ENCODE peak calls at places on chromosomes 5 and 9, in five cellular contexts. D, J, K, A and W are unnamed samples.
A peak's percentile ranks its signal among the peaks of the same experiment; 100 is the strongest.

GRCh38 chr9:135015986-135016640 is 71.4 kb upstream of the OLFM1 start:
- DNase-seq in A (no peak), J (no peak), K (no peak), D (peak; percentile 5), W (no peak)

GRCh38 chr9:98707158-98708102 is 1.3 kb downstream of the GABBR2 start:
- DNase-seq in K (no peak), D (peak; percentile 54), J (peak; percentile 83), A (peak; percentile 78), W (no peak)

GRCh38 chr5:83562207-83562606 is 90.7 kb downstream of the VCAN start:
- DNase-seq in A (no peak), K (no peak), D (no peak), J (peak; percentile 41), W (no peak)

GRCh38 chr5:92017786-92018185 is 634.7 kb upstream of the ARRDC3 start:
- DNase-seq in K (no peak), A (peak; percentile 57), J (peak; percentile 95), D (peak; percentile 69), W (no peak)

GRCh38 chr5:164422400-164422799 is 917.0 kb downstream of the MAT2B start:
- DNase-seq in K (no peak), A (peak; percentile 13), D (no peak), J (no peak), W (no peak)

GRCh38 chr5:163914911-163915310 is 409.5 kb downstream of the MAT2B start:
- DNase-seq in K (no peak), D (no peak), A (no peak), J (no peak), W (no peak)

GRCh38 chr5:81755320-81755719 is 4.4 kb upstream of the SSBP2 start:
- DNase-seq in A (peak; percentile 85), K (no peak), J (peak; percentile 94), D (peak; percentile 87), W (peak; percentile 67)

GRCh38 chr9:81069923-81070322 is 619.4 kb downstream of the TLE1 start:
- DNase-seq in K (no peak), J (peak; percentile 85), A (no peak), D (no peak), W (no peak)

GRCh38 chr5:108380531-108381021 is 1.3 kb downstream of the FBXL17 start:
- DNase-seq in A (peak; percentile 26), D (peak; percentile 23), J (peak; percentile 27), K (peak; percentile 62), W (peak; percentile 4)

DNA sequence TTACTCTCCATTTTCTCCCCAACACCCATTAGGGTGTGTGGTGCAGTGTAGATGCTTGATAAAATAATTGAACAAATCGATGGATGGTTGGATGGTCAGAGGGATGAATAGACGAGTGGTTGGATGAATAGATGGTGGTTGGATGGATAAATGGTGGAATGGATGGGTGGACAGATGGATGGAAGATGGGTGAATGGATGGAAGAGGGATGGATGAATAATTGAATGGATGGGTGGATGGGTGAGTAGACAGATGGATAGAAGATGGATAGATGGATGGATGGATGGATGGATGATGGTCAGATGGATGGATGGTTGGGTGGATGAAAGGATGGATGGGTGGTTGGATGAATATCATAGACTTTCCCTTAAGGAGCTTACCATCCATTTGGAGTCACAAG is 95.0 kb upstream of the BOD1 start:
- DNase-seq in J (no peak), A (no peak), K (no peak), D (no peak), W (no peak)
- H3K9me3 ChIP-seq in J (no peaks in the 10 kb centered on the region), A (no peaks in the 10 kb centered on the region), K (no peaks in the 10 kb centered on the region), D (no peaks in the 10 kb centered on the region), W (no peaks in the 10 kb centered on the region)

DNA sequence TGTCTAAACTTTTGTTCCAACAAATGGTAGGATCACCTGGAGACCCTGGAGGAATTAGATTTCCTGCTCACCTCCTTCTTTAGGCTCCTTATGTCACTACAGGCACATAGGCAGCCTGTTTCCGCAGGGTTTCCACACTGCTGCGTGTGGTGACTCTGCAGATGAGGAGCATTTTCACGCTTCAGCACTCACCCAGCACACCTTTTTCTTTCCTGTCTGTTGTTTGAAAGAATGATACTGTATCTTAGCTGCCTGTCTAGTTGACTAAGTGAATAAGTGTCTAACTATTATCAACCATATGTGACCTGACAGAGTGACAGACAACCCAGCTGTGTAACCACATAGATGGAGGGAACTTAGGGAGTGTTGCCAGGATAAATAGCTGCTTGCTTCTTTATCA is 36.1 kb downstream of the ZNF510 start:
- DNase-seq in J (no peak), K (no peak), D (no peak), A (no peak), W (no peak)
- H3K9me3 ChIP-seq in J (no peaks in the 10 kb centered on the region), K (peaks cover 15% of the 10 kb centered on the region), D (peaks cover 35% of the 10 kb centered on the region), A (peaks cover 67% of the 10 kb centered on the region), W (peaks cover 29% of the 10 kb centered on the region)

GRCh38 chr9:15373881-15374280 is 48.8 kb upstream of the SNAPC3 start:
- DNase-seq in K (no peak), A (no peak), J (peak; percentile 44), D (no peak), W (no peak)

GRCh38 chr9:15374825-15375224 is 47.9 kb upstream of the SNAPC3 start:
- DNase-seq in J (no peak), D (no peak), K (no peak), A (no peak), W (no peak)

GRCh38 chr9:15372385-15373200 is 50.1 kb upstream of the SNAPC3 start:
- DNase-seq in K (no peak), D (no peak), A (no peak), J (peak; percentile 7), W (no peak)

GRCh38 chr9:15373201-15373530 is 49.5 kb upstream of the SNAPC3 start:
- DNase-seq in K (no peak), D (no peak), A (peak; percentile 17), J (peak; percentile 79), W (no peak)

DNA sequence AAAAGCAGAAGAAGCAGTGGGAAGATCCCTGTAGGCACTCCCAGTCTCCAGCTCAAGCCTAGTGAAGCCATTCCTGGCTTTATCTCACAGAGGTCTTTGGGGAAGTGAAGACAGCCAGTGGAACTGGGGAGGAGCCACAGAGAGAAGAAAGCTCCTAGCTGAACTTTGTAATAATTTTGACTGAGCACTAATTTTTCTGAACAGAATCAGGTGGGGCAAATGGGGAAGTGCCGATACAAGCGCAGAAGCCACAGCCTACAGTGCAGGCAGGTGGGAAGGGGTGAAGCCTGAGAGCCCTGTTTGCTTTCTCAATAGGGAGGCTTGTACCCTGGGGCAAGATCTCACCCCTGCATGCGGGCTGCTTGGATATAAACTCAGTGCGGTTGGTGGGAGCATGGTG is 48.4 kb upstream of the SNAPC3 start:
- DNase-seq in J (no peak), D (no peak), A (no peak), K (no peak), W (no peak)
- H3K9me3 ChIP-seq in J (no peaks in the 10 kb centered on the region), D (no peaks in the 10 kb centered on the region), A (no peaks in the 10 kb centered on the region), K (no peaks in the 10 kb centered on the region), W (no peaks in the 10 kb centered on the region)

DNA sequence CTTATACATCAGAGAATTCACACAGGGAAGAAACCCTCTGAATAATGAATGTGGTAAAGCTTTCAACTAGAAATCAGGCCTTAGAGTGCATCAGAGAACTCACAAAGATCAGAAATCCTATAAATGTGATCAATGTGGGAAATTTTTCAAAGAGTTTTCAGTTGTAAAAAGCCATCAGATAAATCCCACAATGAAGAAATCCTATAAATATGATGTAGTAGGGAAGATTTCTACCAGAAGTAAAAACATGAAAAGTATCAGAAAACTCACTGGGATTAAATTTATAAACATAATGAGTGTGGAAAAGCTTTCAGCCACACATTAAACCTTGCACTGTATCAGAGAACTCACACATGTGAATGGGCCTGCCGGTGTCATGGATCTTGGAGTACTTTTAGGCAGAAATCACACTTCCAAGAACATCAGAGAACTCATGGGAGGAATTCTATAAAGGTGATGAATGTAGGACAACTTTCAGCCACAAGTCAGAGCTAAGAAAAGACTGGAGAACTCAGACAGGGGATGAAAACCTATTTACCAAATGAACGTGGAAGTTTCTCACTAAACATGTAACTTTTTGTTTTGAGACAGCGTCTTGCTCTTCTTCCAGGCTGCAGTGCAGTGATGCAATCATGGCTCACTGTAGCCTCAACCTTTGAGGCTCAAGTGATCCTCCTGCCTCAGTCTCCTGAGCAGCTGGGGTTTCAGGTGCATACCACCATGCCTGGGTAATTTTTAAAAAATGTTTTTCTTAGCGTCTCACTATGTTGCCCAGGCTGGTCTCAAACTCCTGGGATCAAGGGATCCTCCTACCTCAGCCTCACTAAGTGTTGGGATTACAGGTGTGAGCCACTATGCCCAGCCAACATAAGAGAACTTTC is 39.5 kb downstream of the ZNF510 start:
- DNase-seq in A (no peak), J (no peak), K (no peak), D (no peak), W (no peak)
- H3K9me3 ChIP-seq in A (peaks cover 90% of the 10 kb centered on the region), J (no peaks in the 10 kb centered on the region), K (peaks cover 15% of the 10 kb centered on the region), D (peaks cover 27% of the 10 kb centered on the region), W (peaks cover 3% of the 10 kb centered on the region)

DNA sequence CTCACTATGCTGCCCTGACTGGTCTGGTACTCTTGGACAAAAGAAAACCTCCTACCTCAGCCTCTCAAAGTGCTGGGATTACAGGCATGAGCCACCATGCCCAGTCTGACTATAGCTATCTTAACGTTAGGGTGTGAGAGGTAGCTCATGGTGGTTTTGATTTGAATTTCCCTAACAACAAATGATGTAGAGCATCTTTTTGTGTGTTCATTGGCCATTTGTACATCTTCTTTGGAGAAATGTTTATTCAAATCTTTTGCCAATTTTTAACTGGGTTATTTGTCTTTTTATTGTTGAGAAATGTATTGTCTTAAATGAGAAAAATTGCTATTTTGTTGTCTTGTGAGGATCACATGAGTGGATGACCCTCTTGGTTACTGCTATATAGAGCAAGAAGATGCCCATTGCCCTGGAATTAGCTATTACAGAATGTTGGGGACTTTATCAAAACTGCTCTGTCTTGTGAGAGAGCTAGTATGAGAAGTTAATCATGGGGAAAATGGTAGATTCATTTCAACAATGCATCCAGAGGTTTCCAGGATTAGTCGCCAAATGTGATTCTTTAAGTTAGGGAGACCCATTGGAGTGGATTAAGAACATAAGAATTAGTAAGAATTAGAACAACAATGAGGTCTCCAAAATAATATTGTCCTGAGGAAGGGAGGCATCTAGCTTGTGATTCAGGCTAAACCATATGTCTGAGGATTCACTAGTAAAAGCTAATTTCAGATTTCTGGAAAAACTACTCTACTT is 124.3 kb upstream of the MOCS2 start:
- DNase-seq in A (no peak), D (no peak), K (no peak), J (peak; percentile 39), W (no peak)
- H3K9me3 ChIP-seq in A (no peaks in the 10 kb centered on the region), D (peaks cover 6% of the 10 kb centered on the region), K (no peaks in the 10 kb centered on the region), J (no peaks in the 10 kb centered on the region), W (no peaks in the 10 kb centered on the region)

GRCh38 chr9:130860458-130861316 is 25.6 kb downstream of the ABL1 start:
- DNase-seq in A (peak; percentile 39), K (no peak), J (peak; percentile 100), D (no peak), W (peak; percentile 74)

GRCh38 chr9:130864541-130864940 is 29.5 kb downstream of the ABL1 start:
- DNase-seq in J (no peak), K (no peak), D (no peak), A (no peak), W (no peak)

GRCh38 chr9:130862217-130862616 is 27.2 kb downstream of the ABL1 start:
- DNase-seq in K (no peak), A (no peak), D (no peak), J (no peak), W (no peak)

GRCh38 chr9:130861372-130862180 is 26.5 kb downstream of the ABL1 start:
- DNase-seq in D (no peak), K (no peak), J (no peak), A (no peak), W (no peak)

DNA sequence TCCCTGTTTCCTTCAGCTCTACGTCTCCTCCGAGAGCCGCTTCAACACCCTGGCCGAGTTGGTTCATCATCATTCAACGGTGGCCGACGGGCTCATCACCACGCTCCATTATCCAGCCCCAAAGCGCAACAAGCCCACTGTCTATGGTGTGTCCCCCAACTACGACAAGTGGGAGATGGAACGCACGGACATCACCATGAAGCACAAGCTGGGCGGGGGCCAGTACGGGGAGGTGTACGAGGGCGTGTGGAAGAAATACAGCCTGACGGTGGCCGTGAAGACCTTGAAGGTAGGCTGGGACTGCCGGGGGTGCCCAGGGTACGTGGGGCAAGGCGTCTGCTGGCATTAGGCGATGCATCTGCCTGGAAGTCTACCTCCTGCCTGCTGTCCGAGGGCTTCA is 27.7 kb downstream of the ABL1 start:
- DNase-seq in J (no peak), A (no peak), K (no peak), D (no peak), W (no peak)
- H3K9me3 ChIP-seq in J (no peaks in the 10 kb centered on the region), A (no peaks in the 10 kb centered on the region), K (no peaks in the 10 kb centered on the region), D (no peaks in the 10 kb centered on the region), W (no peaks in the 10 kb centered on the region)

GRCh38 chr5:45765561-45765960 is 69.4 kb upstream of the HCN1 start:
- DNase-seq in J (no peak), K (no peak), D (no peak), A (no peak), W (no peak)
- H3K9me3 ChIP-seq in J (no peaks in the 10 kb centered on the region), K (no peaks in the 10 kb centered on the region), D (peaks cover 32% of the 10 kb centered on the region), A (peaks cover 3% of the 10 kb centered on the region), W (no peaks in the 10 kb centered on the region)